ENCODE peak calls at places on chromosome 21, in four cellular contexts. W, B, L and M are unnamed samples.
A peak's percentile ranks its signal among the peaks of the same experiment; 100 is the strongest.

GRCh38 chr21:16633851-16634521 is 878.9 kb upstream of the CXADR start:
- DNase-seq in W (no peak), B (no peak), L (no peak), M (no peak)

GRCh38 chr21:33419538-33420123 is 16.4 kb downstream of the IFNGR2 start:
- DNase-seq in W (peak; percentile 30), B (no peak), L (no peak), M (no peak)

GRCh38 chr21:25934771-25935224 is 200.0 kb downstream of the GABPA start:
- DNase-seq in W (peak; percentile 92), B (no peak), L (no peak), M (peak; percentile 87)

GRCh38 chr21:14010729-14011128 is 200.0 kb downstream of the LIPI start:
- DNase-seq in W (no peak), B (no peak), L (no peak), M (no peak)

GRCh38 chr21:38312822-38313221 is 56.0 kb downstream of the KCNJ15 start:
- DNase-seq in W (no peak), B (no peak), L (no peak), M (no peak)

GRCh38 chr21:27155130-27155500 is 188.2 kb upstream of the ADAMTS5 start:
- DNase-seq in W (no peak), B (no peak), L (no peak), M (no peak)

GRCh38 chr21:38355992-38356781 is 99.4 kb downstream of the KCNJ15 start:
- DNase-seq in W (peak; percentile 57), B (peak; percentile 59), L (peak; percentile 86), M (peak; percentile 51)

GRCh38 chr21:35206141-35207125 is 157.3 kb upstream of the RUNX1 start:
- DNase-seq in W (no peak), B (no peak), L (no peak), M (peak; percentile 52)

GRCh38 chr21:32094792-32095191 is 184.1 kb downstream of the MIS18A start:
- DNase-seq in W (no peak), B (no peak), L (no peak), M (no peak)

GRCh38 chr21:38628426-38628825 is 130.1 kb upstream of the ERG start:
- DNase-seq in W (no peak), B (no peak), L (no peak), M (no peak)

GRCh38 chr21:29114765-29115164 is 15.7 kb upstream of the MAP3K7CL start:
- DNase-seq in W (peak; percentile 56), B (no peak), L (no peak), M (peak; percentile 86)

GRCh38 chr21:44511938-44512275 is 28.1 kb downstream of the KRTAP10-1 start:
- DNase-seq in W (no peak), B (no peak), L (no peak), M (no peak)

GRCh38 chr21:28069446-28069845 is 923.2 kb downstream of the LTN1 start:
- DNase-seq in W (no peak), B (no peak), L (no peak), M (no peak)

GRCh38 chr21:37233551-37234146 is 33.5 kb downstream of the VPS26C start:
- DNase-seq in W (no peak), B (no peak), L (no peak), M (no peak)

GRCh38 chr21:31873275-31873695 is 465 bp downstream of the HUNK start:
- DNase-seq in W (no peak), B (no peak), L (peak; percentile 50), M (no peak)

GRCh38 chr21:27429612-27430361 is 462.9 kb upstream of the ADAMTS5 start:
- DNase-seq in W (peak; percentile 61), B (no peak), L (no peak), M (no peak)

GRCh38 chr21:38950388-38951094 is 144.8 kb downstream of the ETS2 start:
- DNase-seq in W (peak; percentile 68), B (no peak), L (no peak), M (no peak)

GRCh38 chr21:34543017-34543416 is 31.0 kb upstream of the KCNE1 start:
- DNase-seq in W (no peak), B (no peak), L (no peak), M (no peak)

GRCh38 chr21:27570306-27570868 is 603.5 kb upstream of the ADAMTS5 start:
- DNase-seq in W (peak; percentile 85), B (no peak), L (no peak), M (peak; percentile 96)

GRCh38 chr21:17726047-17726446 is 93.1 kb downstream of the C21orf91 start:
- DNase-seq in W (peak; percentile 24), B (no peak), L (no peak), M (no peak)

GRCh38 chr21:34004984-34005383 is 68.4 kb upstream of the MRPS6 start:
- DNase-seq in W (no peak), B (no peak), L (no peak), M (no peak)

GRCh38 chr21:35436899-35437298 is 387.8 kb upstream of the RUNX1 start:
- DNase-seq in W (no peak), B (no peak), L (no peak), M (no peak)

GRCh38 chr21:45935628-45936027 is 45.9 kb upstream of the COL6A1 start:
- DNase-seq in W (no peak), B (no peak), L (no peak), M (peak; percentile 31)

GRCh38 chr21:41726970-41727783 is 39.7 kb downstream of the RIPK4 start:
- DNase-seq in W (peak; percentile 26), B (no peak), L (no peak), M (peak; percentile 91)

GRCh38 chr21:34939673-34940321 is 109.3 kb downstream of the RUNX1 start:
- DNase-seq in W (no peak), B (no peak), L (no peak), M (no peak)

GRCh38 chr21:15749045-15749867 is 19.5 kb downstream of the USP25 start:
- DNase-seq in W (no peak), B (no peak), L (no peak), M (no peak)

GRCh38 chr21:46154155-46154954 is 1.0 kb downstream of the FTCD start:
- DNase-seq in W (no peak), B (peak; percentile 12), L (no peak), M (no peak)

GRCh38 chr21:31930001-31930400 is 57.2 kb downstream of the HUNK start:
- DNase-seq in W (no peak), B (no peak), L (no peak), M (no peak)

GRCh38 chr21:45507523-45507875 is 34.7 kb downstream of the SLC19A1 start:
- DNase-seq in W (no peak), B (peak; percentile 14), L (no peak), M (no peak)

GRCh38 chr21:41235214-41235613 is 67.3 kb downstream of the BACE2 start:
- DNase-seq in W (no peak), B (no peak), L (no peak), M (no peak)

GRCh38 chr21:43341349-43342163 is 85.4 kb downstream of the SIK1 start:
- DNase-seq in W (no peak), B (no peak), L (no peak), M (no peak)

GRCh38 chr21:34536311-34536710 is 24.3 kb upstream of the KCNE1 start:
- DNase-seq in W (no peak), B (no peak), L (no peak), M (no peak)

GRCh38 chr21:45943630-45944540 is 37.7 kb upstream of the COL6A1 start:
- DNase-seq in W (no peak), B (no peak), L (no peak), M (no peak)

GRCh38 chr21:23853796-23854379 is 1753.4 kb downstream of the MRPL39 start:
- DNase-seq in W (no peak), B (no peak), L (no peak), M (peak; percentile 3)